ENCODE peak calls at places on chromosomes 7 and 10, in ten cellular contexts. C is endothelial cell, N is posterior vena cava, L is COR-L47, X is substantia nigra, B is A172, Z is NCI-H1417, G is WTC11, R is COLO829, H is H9. U is an unnamed sample.
A peak's percentile ranks its signal among the peaks of the same experiment; 100 is the strongest.

GRCh38 chr10:69048103-69048502 is 39.8 kb upstream of the SRGN start:
- DNase-seq in H (no peak), X (no peak), L (no peak), G (no peak), C (no peak), B (no peak), R (no peak), N (peak; percentile 87), Z (no peak), U (no peak)

GRCh38 chr7:43700059-43700501 is 29.2 kb downstream of the COA1 start:
- DNase-seq in X (no peak), L (peak; percentile 36), G (no peak), B (peak; percentile 67), H (no peak), C (no peak), R (peak; percentile 69), Z (peak; percentile 20), N (no peak), U (no peak)

GRCh38 chr10:69446650-69447151 is 4.6 kb upstream of the TSPAN15 start:
- DNase-seq in B (peak; percentile 79), G (no peak), N (no peak), R (peak; percentile 38), C (no peak), X (no peak), L (no peak), H (no peak), Z (no peak), U (no peak)

GRCh38 chr7:41584746-41585145 is 118.1 kb downstream of the INHBA start:
- DNase-seq in H (no peak), C (no peak), Z (no peak), X (no peak), N (no peak), B (no peak), G (no peak), R (no peak), L (no peak), U (no peak)

GRCh38 chr10:90916392-90917110 is 4.3 kb downstream of the ANKRD1 start:
- DNase-seq in G (no peak), Z (no peak), R (no peak), B (peak; percentile 30), L (no peak), C (no peak), H (no peak), X (no peak), N (no peak), U (no peak)

GRCh38 chr10:71090330-71090729 is 122.0 kb upstream of the UNC5B start:
- DNase-seq in Z (no peak), C (no peak), X (no peak), B (no peak), G (no peak), N (no peak), H (no peak), L (no peak), R (no peak), U (peak; percentile 0)

GRCh38 chr7:51592822-51593221 is 276.2 kb upstream of the COBL start:
- DNase-seq in G (no peak), B (no peak), L (no peak), R (no peak), H (no peak), X (no peak), Z (no peak), N (no peak), C (no peak), U (no peak)

GRCh38 chr7:31926991-31927584 is 143.1 kb downstream of the PDE1C start:
- DNase-seq in X (no peak), R (no peak), B (no peak), L (no peak), H (no peak), Z (no peak), N (no peak), G (no peak), C (no peak), U (no peak)

GRCh38 chr7:80905334-80905733 is 13.5 kb downstream of the SEMA3C start:
- DNase-seq in L (no peak), G (no peak), Z (no peak), R (no peak), H (no peak), B (peak; percentile 37), N (no peak), C (no peak), X (no peak), U (no peak)

GRCh38 chr7:100965723-100966541 is 3.4 kb upstream of the MUC12 start:
- DNase-seq in H (peak; percentile 99), L (no peak), B (no peak), G (peak; percentile 99), Z (no peak), X (no peak), N (peak; percentile 92), C (peak; percentile 100), R (peak; percentile 86), U (peak; percentile 99)

GRCh38 chr10:119826777-119827176 is 45.9 kb downstream of the MCMBP start:
- DNase-seq in N (no peak), Z (no peak), C (no peak), X (no peak), G (no peak), R (no peak), H (no peak), L (no peak), B (no peak), U (no peak)

GRCh38 chr10:118995739-118996138 is 33.8 kb upstream of the NANOS1 start:
- DNase-seq in B (no peak), G (no peak), C (no peak), R (no peak), Z (no peak), L (no peak), N (no peak), X (no peak), H (no peak), U (no peak)

GRCh38 chr7:27140108-27140842 is 3.2 kb downstream of the HOXA5 start:
- DNase-seq in C (no peak), H (no peak), L (no peak), X (no peak), B (no peak), N (no peak), G (no peak), R (no peak), Z (no peak), U (no peak)

GRCh38 chr10:20622522-20623270 is 274.4 kb downstream of the NEBL start:
- DNase-seq in L (no peak), Z (no peak), H (no peak), X (no peak), G (no peak), N (no peak), R (peak; percentile 1), C (no peak), B (peak; percentile 30), U (no peak)

GRCh38 chr10:16049775-16050174 is 189.5 kb upstream of the MINDY3 start:
- DNase-seq in Z (no peak), G (no peak), N (no peak), X (no peak), H (no peak), L (no peak), C (no peak), B (no peak), R (no peak), U (no peak)

GRCh38 chr10:4639960-4640359 is 186.0 kb upstream of the AKR1E2 start:
- DNase-seq in Z (no peak), X (no peak), B (no peak), R (no peak), C (no peak), L (no peak), G (no peak), N (no peak), H (no peak), U (no peak)

GRCh38 chr10:35758086-35758485 is 116.0 kb upstream of the FZD8 start:
- DNase-seq in N (peak; percentile 93), L (no peak), R (no peak), C (no peak), H (no peak), X (no peak), B (no peak), Z (no peak), G (no peak), U (no peak)

GRCh38 chr10:5040781-5041470 is 37.3 kb upstream of the AKR1C2 start:
- DNase-seq in H (no peak), B (peak; percentile 43), N (no peak), L (no peak), G (no peak), C (no peak), X (no peak), R (no peak), Z (no peak), U (no peak)

GRCh38 chr7:117505238-117505637 is 25.4 kb downstream of the CFTR start:
- DNase-seq in N (no peak), Z (no peak), H (no peak), L (no peak), X (no peak), B (no peak), G (no peak), R (no peak), C (no peak), U (no peak)